ENCODE peak calls at places on chromosomes 5 and 9, in four cellular contexts. I is A549, L is right lobe of liver, D is NB4. P is an unnamed sample.

GRCh38 chr9:90659626-90660364 is 17.2 kb upstream of the DIRAS2 start:
- DNase-seq in I (no peak), L (no peak), D (peak), P (no peak)

GRCh38 chr5:178323541-178323865 is 90.9 kb upstream of the PHYKPL start:
- DNase-seq in I (no peak), L (peak), D (no peak), P (no peak)

GRCh38 chr9:3027260-3027659 is 183.4 kb upstream of the PUM3 start:
- DNase-seq in I (no peak), L (no peak), D (no peak), P (no peak)

GRCh38 chr9:127574089-127574921 is 37.8 kb upstream of the STXBP1 start:
- DNase-seq in I (peak), L (no peak), D (peak), P (no peak)

GRCh38 chr9:20355022-20355421 is 267.3 kb downstream of the MLLT3 start:
- DNase-seq in I (no peak), L (no peak), D (no peak), P (no peak)

GRCh38 chr5:119356384-119357188 is 767 bp downstream of the TNFAIP8 start:
- DNase-seq in I (no peak), L (no peak), D (peak), P (no peak)

GRCh38 chr5:157497875-157498611 is 38.0 kb downstream of the NIPAL4 start:
- DNase-seq in I (no peak), L (no peak), D (no peak), P (no peak)

GRCh38 chr9:87278971-87279731 is 218.5 kb upstream of the DAPK1 start:
- DNase-seq in I (no peak), L (no peak), D (no peak), P (no peak)

GRCh38 chr5:1219768-1220100 is 5.4 kb upstream of the SLC6A18 start:
- DNase-seq in I (no peak), L (no peak), D (no peak), P (no peak)

GRCh38 chr9:109894921-109895758 is 115.1 kb downstream of the PALM2AKAP2 start:
- DNase-seq in I (no peak), L (no peak), D (peak), P (no peak)

GRCh38 chr9:86660146-86660545 is 287.2 kb downstream of the GAS1 start:
- DNase-seq in I (no peak), L (no peak), D (no peak), P (no peak)

GRCh38 chr9:20358201-20358600 is 264.1 kb downstream of the MLLT3 start:
- DNase-seq in I (no peak), L (no peak), D (peak), P (no peak)

GRCh38 chr9:78972303-78973002 is 599.3 kb upstream of the TLE4 start:
- DNase-seq in I (no peak), L (no peak), D (no peak), P (no peak)

GRCh38 chr9:114810614-114811013 is 4.8 kb upstream of the TNFSF15 start:
- DNase-seq in I (no peak), L (no peak), D (no peak), P (no peak)

GRCh38 chr9:122164286-122164685 is 4.6 kb downstream of the MORN5 start:
- DNase-seq in I (no peak), L (no peak), D (no peak), P (no peak)

GRCh38 chr9:122162415-122162814 is 2.7 kb downstream of the MORN5 start:
- DNase-seq in I (no peak), L (no peak), D (no peak), P (no peak)

GRCh38 chr9:122159925-122160246 is 178 bp downstream of the MORN5 start:
- DNase-seq in I (no peak), L (no peak), D (no peak), P (no peak)

GRCh38 chr9:122158202-122158601 is 1.4 kb downstream of the NDUFA8 start:
- DNase-seq in I (peak), L (no peak), D (peak), P (peak)

GRCh38 chr9:122159026-122159924 is at the start of the genes MORN5 and NDUFA8:
- DNase-seq in I (peak), L (peak), D (peak), P (peak)
- TF ChIP-seq POLR2A in I (peak), L (peak), D (peak), P (peak)

GRCh38 chr9:728535-728934 is 113.0 kb upstream of the DMRT1 start:
- DNase-seq in I (no peak), L (no peak), D (no peak), P (no peak)
- TF ChIP-seq POLR2A in I (no peak), L (no peak), D (no peak), P (no peak)

DNA sequence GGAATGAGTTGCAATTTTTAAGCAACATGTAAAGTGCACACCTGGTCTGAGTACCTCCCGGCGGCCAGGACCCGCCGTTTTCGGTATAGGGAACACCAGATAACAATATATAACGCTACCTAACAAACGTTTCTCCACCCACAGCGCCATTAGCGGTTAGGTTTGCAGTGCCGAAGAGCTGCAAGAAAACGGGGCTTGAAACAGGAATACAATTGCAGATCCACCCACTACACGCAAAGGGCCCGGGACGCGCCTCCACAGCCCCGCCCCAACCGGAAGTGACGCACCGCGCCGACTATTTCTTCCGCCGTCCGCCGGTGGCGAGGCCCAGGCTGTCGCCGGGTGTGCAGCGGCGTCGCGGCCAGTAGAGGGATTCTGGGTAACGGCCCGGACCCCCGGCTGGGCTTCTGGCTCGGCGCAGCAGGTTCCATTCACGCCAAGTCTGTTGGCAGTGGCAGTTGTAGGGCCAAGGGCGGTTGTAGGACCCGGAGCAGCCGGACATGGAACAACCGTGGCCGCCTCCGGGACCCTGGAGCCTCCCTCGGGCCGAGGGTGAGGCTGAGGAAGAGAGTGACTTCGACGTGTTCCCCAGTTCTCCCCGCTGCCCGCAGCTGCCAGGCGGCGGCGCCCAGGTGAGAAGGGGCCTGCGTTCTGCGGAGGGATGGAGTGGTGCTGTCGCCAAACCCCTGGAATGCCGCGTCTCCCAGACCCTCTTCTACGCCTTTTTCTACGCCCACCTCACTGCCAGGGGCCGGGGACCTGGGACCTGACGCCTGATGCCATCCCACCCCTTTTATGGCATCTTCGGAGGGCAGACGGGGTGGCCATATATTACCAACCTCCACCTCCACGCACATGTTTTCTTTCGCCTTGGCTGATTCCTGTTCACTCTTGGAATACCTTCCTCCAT is at the start of gene CDC37L1:
- DNase-seq in I (peak), L (peak), D (peak), P (peak)
- TF ChIP-seq POLR2A in I (peak), L (peak), D (peak), P (peak)

DNA sequence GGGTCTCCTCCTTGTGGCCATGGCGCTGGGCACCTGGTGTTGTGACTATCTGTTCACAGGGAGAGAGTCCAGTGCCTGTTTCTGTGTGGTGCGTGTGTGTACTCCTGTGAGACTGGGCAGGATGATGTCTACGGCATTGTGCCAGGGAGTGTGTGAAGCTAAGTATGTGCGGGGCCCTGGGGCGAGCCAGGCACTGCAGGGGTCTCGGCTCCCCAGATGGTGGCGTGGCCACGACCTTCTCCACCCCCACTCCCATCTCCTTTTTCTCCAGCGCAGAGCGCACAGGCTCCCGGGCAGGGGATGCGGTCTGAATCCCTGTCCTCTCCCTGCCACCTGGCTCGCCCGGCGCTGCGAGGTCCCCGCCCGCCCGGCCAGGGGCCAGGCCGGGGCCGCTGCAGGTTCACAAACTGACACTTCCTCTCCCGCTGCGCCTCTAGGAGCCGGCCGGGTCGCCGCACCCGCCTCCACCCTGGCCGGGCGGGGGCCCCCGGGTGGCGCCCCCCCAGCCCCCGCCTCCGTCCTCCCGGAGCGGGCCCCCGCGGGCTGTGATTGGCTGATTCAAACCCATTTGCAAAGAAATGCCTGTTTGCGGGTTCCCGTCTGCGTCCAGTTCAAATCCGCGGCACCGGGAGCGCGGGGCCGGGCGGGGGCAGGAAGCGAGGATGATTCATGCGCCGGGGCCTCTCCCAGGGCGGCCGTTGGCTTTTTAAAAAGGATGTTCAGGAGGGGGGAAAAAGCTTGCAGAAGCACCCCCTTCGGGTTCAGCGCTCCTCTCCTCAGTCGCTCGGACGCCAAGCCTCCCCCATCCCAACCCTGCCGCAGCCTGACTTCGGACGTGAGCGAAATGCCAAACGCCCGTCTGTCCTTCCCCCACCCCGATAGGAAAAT is 790 bp downstream of the PHF19 start:
- DNase-seq in I (peak), L (peak), D (peak), P (peak)
- TF ChIP-seq POLR2A in I (peak), L (peak), D (no peak), P (no peak)

GRCh38 chr9:89318123-89319014 is at the start of gene SECISBP2:
- DNase-seq in I (peak), L (peak), D (peak), P (peak)
- TF ChIP-seq POLR2A in I (peak), L (peak), D (peak), P (peak)

P was measured in GM12892.